ENCODE peak calls at places on chromosomes 5 and 9, in nine cellular contexts. N is type B pancreatic cell, R is body of pancreas, T is cardiac fibroblast, C is pancreas, P is right lobe of liver, I is hepatic stellate cell, Q is non-pigmented ciliary epithelial cell, H is Right ventricle myocardium superior. D is an unnamed sample.

GRCh38 chr9:72577212-72577753 is 55.9 kb downstream of the TMC1 start:
- DNase-seq in N (no peak), T (peak; percentile 91), Q (no peak), P (no peak), R (peak; percentile 23), I (peak; percentile 43), H (no peak), C (no peak), D (no peak)

GRCh38 chr9:109181284-109181683 is 14.2 kb upstream of the FRRS1L start:
- DNase-seq in H (no peak), I (no peak), P (no peak), Q (no peak), T (no peak), R (no peak), N (no peak), C (no peak), D (no peak)

GRCh38 chr5:168916852-168917251 is 337.7 kb upstream of the PANK3 start:
- DNase-seq in C (no peak), P (no peak), T (peak; percentile 62), Q (no peak), I (no peak), H (no peak), R (no peak), N (no peak), D (no peak)

GRCh38 chr9:138042640-138043039 is 165.1 kb downstream of the CACNA1B start:
- DNase-seq in I (no peak), H (no peak), P (no peak), R (no peak), N (peak; percentile 34), C (no peak), Q (no peak), T (no peak), D (peak; percentile 26)

GRCh38 chr5:60668715-60669304 is 31.2 kb downstream of the DEPDC1B start:
- DNase-seq in H (no peak), P (no peak), C (no peak), I (no peak), Q (no peak), T (peak; percentile 68), N (no peak), R (no peak), D (no peak)

GRCh38 chr9:89880721-89881120 is 275.9 kb downstream of the GADD45G start:
- DNase-seq in C (no peak), R (no peak), N (peak; percentile 31), H (no peak), Q (no peak), I (no peak), T (no peak), P (no peak), D (peak; percentile 8)

GRCh38 chr5:6576861-6577501 is 55.9 kb downstream of the NSUN2 start:
- DNase-seq in T (peak; percentile 74), R (no peak), I (peak; percentile 60), H (no peak), N (peak; percentile 59), C (no peak), Q (peak; percentile 17), P (no peak), D (peak; percentile 52)

GRCh38 chr9:32579706-32580331 is 6.9 kb upstream of the NDUFB6 start:
- DNase-seq in T (peak; percentile 75), H (peak; percentile 79), Q (no peak), N (peak; percentile 76), I (peak; percentile 22), R (peak; percentile 67), P (peak; percentile 71), C (peak; percentile 80), D (peak; percentile 46)

GRCh38 chr5:136022965-136023364 is 5.8 kb upstream of the TGFBI start:
- DNase-seq in P (no peak), Q (no peak), R (no peak), C (no peak), N (no peak), T (no peak), H (no peak), I (no peak), D (no peak)

GRCh38 chr5:78647838-78648358 is 674 bp downstream of the LHFPL2 start:
- DNase-seq in R (peak; percentile 77), P (peak; percentile 54), H (peak; percentile 81), C (peak; percentile 75), I (peak; percentile 50), N (peak; percentile 72), T (no peak), Q (no peak), D (peak; percentile 67)

GRCh38 chr5:153959134-153959957 is 79.4 kb downstream of the FAM114A2 start:
- DNase-seq in T (peak; percentile 16), P (no peak), R (no peak), H (no peak), C (no peak), N (no peak), I (peak; percentile 74), Q (peak; percentile 26), D (peak; percentile 52)

GRCh38 chr9:11618241-11618805 is 1005.5 kb upstream of the PTPRD start:
- DNase-seq in P (no peak), C (no peak), H (no peak), I (no peak), R (no peak), Q (no peak), N (no peak), T (no peak), D (no peak)

GRCh38 chr5:168592014-168592368 is 12.8 kb upstream of the PANK3 start:
- DNase-seq in Q (no peak), C (peak; percentile 66), H (peak; percentile 60), N (no peak), T (peak; percentile 34), P (peak; percentile 86), I (no peak), R (peak; percentile 79), D (no peak)

GRCh38 chr9:2120926-2121689 is 106.0 kb downstream of the SMARCA2 start:
- DNase-seq in C (no peak), R (peak; percentile 17), P (no peak), I (peak; percentile 29), Q (no peak), N (no peak), T (peak; percentile 71), H (no peak), D (no peak)

GRCh38 chr5:72850113-72850512 is 33.7 kb downstream of the TNPO1 start:
- DNase-seq in P (no peak), H (no peak), C (no peak), T (no peak), Q (no peak), I (no peak), N (no peak), R (no peak), D (no peak)

GRCh38 chr5:143398451-143399237 is 4.8 kb downstream of the NR3C1 start:
- DNase-seq in T (peak; percentile 62), Q (no peak), H (no peak), R (no peak), N (no peak), P (no peak), I (no peak), C (no peak), D (no peak)

GRCh38 chr9:109467936-109468335 is 30.2 kb downstream of the PTPN3 start:
- DNase-seq in R (no peak), H (no peak), T (peak; percentile 64), Q (no peak), C (no peak), N (no peak), P (no peak), I (no peak), D (no peak)

GRCh38 chr5:151002250-151002649 is 18.1 kb upstream of the GPX3 start:
- DNase-seq in R (no peak), H (no peak), T (peak; percentile 71), P (no peak), I (no peak), Q (no peak), N (no peak), C (no peak), D (no peak)